ENCODE peak calls at places on chromosome 21, in five cellular contexts. K is pancreas, J is nephron progenitor cell, A is astrocyte of the spinal cord, E is astrocyte of the cerebellum. P is an unnamed sample.

GRCh38 chr21:16563795-16564194 is 834.0 kb downstream of the USP25 start:
- DNase-seq in K (peak; percentile 48), J (peak; percentile 35), A (peak; percentile 33), E (no peak), P (no peak)

GRCh38 chr21:24217141-24217540 is 1390.1 kb downstream of the MRPL39 start:
- DNase-seq in K (no peak), J (no peak), A (no peak), E (no peak), P (no peak)

GRCh38 chr21:16568661-16569060 is 838.9 kb downstream of the USP25 start:
- DNase-seq in K (no peak), J (no peak), A (no peak), E (no peak), P (no peak)

GRCh38 chr21:39350094-39351006 is 1.5 kb upstream of the HMGN1 start:
- DNase-seq in K (no peak), J (no peak), A (no peak), E (no peak), P (peak; percentile 47)

GRCh38 chr21:41147096-41147978 is 20.6 kb upstream of the BACE2 start:
- DNase-seq in K (no peak), J (no peak), A (no peak), E (no peak), P (no peak)

GRCh38 chr21:20729376-20729775 is 268.8 kb upstream of the NCAM2 start:
- DNase-seq in K (no peak), J (no peak), A (peak; percentile 34), E (no peak), P (peak; percentile 50)

GRCh38 chr21:33071878-33072306 is 2.0 kb downstream of the OLIG1 start:
- DNase-seq in K (no peak), J (peak; percentile 45), A (peak; percentile 18), E (no peak), P (peak; percentile 8)

GRCh38 chr21:33380483-33380998 is 22.7 kb upstream of the IFNGR2 start:
- DNase-seq in K (peak; percentile 63), J (no peak), A (peak; percentile 91), E (peak; percentile 76), P (peak; percentile 95)

GRCh38 chr21:40333731-40334130 is 466.5 kb downstream of the PCP4 start:
- DNase-seq in K (no peak), J (no peak), A (no peak), E (no peak), P (no peak)

GRCh38 chr21:25871566-25871965 is 136.8 kb downstream of the GABPA start:
- DNase-seq in K (no peak), J (no peak), A (no peak), E (no peak), P (no peak)

GRCh38 chr21:35005077-35005476 is 44.0 kb downstream of the RUNX1 start:
- DNase-seq in K (no peak), J (no peak), A (no peak), E (no peak), P (no peak)

GRCh38 chr21:34602061-34602460 is 12.9 kb downstream of the RCAN1 start:
- DNase-seq in K (no peak), J (no peak), A (no peak), E (no peak), P (no peak)

GRCh38 chr21:33229099-33229775 is 501 bp upstream of the IFNAR2 start:
- DNase-seq in K (no peak), J (no peak), A (no peak), E (no peak), P (no peak)

DNA sequence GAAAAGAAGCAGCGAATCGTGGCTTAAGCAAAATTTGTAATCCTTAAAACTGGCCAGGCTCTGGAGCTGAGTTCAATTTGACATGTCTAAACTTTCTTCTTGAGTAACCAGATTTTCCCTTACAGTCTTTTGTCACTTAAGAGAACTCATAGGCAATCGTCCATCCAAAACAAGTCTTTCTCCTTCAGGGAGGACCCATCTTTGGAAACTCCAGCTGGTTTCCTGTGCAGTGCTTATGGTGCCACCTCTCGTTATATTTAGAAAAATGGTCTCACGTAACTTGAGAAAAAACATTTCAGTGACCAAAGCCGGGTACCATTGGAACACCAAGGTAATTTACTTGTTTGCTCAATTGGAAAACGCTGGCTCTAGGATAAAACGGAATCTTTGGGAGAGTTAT is 1.9 kb upstream of the PTTG1IP start:
- DNase-seq in K (no peak), J (no peak), A (peak; percentile 55), E (no peak), P (peak; percentile 72)
- TF ChIP-seq CTCF in K (no peak), J (no peak), A (no peak), E (no peak), P (peak; percentile 24)

GRCh38 chr21:46634966-46635323 is 529 bp upstream of the PRMT2 start:
- DNase-seq in K (no peak), J (no peak), A (peak; percentile 90), E (peak; percentile 80), P (peak; percentile 82)
- TF ChIP-seq CTCF in K (no peak), J (no peak), A (peak; percentile 18), E (no peak), P (no peak)

DNA sequence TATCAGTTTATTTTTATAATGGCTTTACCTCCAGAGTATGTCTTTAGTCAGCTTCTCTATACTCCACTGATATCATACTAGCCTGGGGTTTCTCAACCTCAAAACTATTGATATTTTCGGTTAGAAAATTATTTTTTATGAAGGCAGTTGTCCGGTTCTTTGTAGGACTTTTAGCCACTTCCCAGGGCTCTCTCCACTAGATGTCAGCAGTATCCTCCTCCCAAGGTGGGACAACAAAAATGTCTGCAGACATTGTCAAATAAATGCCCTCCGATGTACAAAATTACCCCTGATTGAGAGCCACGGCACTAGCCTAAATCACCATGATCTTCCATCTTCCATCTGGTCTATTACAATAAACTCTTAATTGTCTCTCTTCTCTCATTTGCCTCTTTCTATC is 4.1 kb upstream of the GRIK1 start:
- DNase-seq in K (no peak), J (no peak), A (no peak), E (no peak), P (peak; percentile 2)
- TF ChIP-seq CTCF in K (no peak), J (peak; percentile 26), A (no peak), E (peak; percentile 43), P (peak; percentile 27)

GRCh38 chr21:42253466-42253865 is 34.5 kb downstream of the ABCG1 start:
- DNase-seq in K (peak; percentile 6), J (no peak), A (no peak), E (no peak), P (no peak)
- TF ChIP-seq CTCF in K (no peak), J (no peak), A (no peak), E (no peak), P (no peak)

GRCh38 chr21:28496517-28496916 is 496.2 kb downstream of the LTN1 start:
- DNase-seq in K (no peak), J (no peak), A (no peak), E (no peak), P (no peak)
- TF ChIP-seq CTCF in K (no peak), J (no peak), A (no peak), E (no peak), P (no peak)

GRCh38 chr21:45234127-45234526 is 53.6 kb downstream of the POFUT2 start:
- DNase-seq in K (no peak), J (no peak), A (no peak), E (no peak), P (no peak)

GRCh38 chr21:45241357-45241756 is 46.3 kb downstream of the POFUT2 start:
- DNase-seq in K (no peak), J (no peak), A (no peak), E (no peak), P (no peak)

GRCh38 chr21:45235488-45235887 is 52.2 kb downstream of the POFUT2 start:
- DNase-seq in K (no peak), J (no peak), A (no peak), E (no peak), P (no peak)

GRCh38 chr21:45234906-45235305 is 52.8 kb downstream of the POFUT2 start:
- DNase-seq in K (no peak), J (no peak), A (no peak), E (no peak), P (no peak)

GRCh38 chr21:45236481-45236880 is 51.2 kb downstream of the POFUT2 start:
- DNase-seq in K (no peak), J (no peak), A (no peak), E (no peak), P (no peak)
- TF ChIP-seq CTCF in K (no peak), J (no peak), A (no peak), E (no peak), P (no peak)

GRCh38 chr21:30831194-30831765 is 1.7 kb upstream of the KRTAP7-1 start:
- DNase-seq in K (no peak), J (peak; percentile 39), A (no peak), E (no peak), P (peak; percentile 25)
- TF ChIP-seq CTCF in K (peak; percentile 39), J (peak; percentile 66), A (peak; percentile 45), E (peak; percentile 22), P (peak; percentile 50)

GRCh38 chr21:37364722-37365121 is 1.9 kb upstream of the DYRK1A start:
- DNase-seq in K (no peak), J (no peak), A (no peak), E (no peak), P (no peak)

GRCh38 chr21:37367758-37368535 is 1.4 kb downstream of the DYRK1A start:
- DNase-seq in K (peak; percentile 68), J (peak; percentile 37), A (peak; percentile 37), E (no peak), P (peak; percentile 42)

GRCh38 chr21:37365657-37366487 is 701 bp upstream of the DYRK1A start:
- DNase-seq in K (peak; percentile 83), J (peak; percentile 77), A (peak; percentile 69), E (no peak), P (peak; percentile 41)

GRCh38 chr21:37367301-37367757 is 756 bp downstream of the DYRK1A start:
- DNase-seq in K (peak; percentile 62), J (peak; percentile 43), A (no peak), E (no peak), P (no peak)

DNA sequence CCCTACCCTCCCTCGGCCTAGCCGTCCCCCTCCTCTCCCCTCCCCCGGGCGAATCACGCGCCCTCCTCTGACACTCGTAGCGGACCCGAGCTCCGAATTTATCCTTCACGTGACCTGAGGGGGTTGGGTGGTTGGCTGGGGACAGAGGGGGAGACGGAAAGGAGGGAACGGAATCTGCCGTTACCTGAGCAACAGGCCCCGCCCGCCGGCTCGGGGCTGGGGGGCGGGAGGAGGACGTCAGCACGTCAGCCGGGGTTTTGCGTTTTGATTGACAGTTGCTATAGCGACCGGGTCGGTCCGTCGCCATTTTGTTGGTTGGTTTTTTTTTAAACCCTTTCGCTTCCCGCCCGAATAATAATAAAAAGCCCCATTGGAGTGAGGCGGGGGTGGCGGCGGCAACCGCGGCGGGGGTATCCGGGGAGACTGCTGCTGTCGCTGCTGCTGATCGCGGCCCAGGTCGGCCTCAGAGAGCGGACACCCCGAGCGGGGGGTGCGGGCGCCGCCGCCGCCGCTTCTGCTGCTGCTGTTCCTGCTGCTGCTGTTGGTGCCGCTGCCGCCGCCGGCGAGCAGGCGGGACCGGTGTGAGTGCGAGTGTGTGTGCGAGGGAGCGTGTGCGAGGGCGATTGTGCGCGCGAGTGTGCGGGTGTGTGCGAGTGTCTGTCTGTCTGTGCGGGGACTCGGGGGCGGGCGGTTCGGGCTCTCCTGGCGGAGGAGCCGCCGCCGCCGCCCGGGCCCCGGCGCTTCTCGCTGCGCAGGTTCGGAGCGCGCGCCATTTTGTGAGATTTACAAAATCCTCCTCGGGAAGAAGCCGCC is at the start of gene DYRK1A:
- DNase-seq in K (peak; percentile 99), J (peak; percentile 98), A (peak; percentile 100), E (peak; percentile 99), P (peak; percentile 99)
- TF ChIP-seq CTCF in K (no peak), J (no peak), A (no peak), E (no peak), P (no peak)

P was measured in fibroblast of mammary gland.